ENCODE peak calls at places on chromosomes 4 and X, in seven cellular contexts. Z, E, F, B, X, C and L are unnamed samples.
A peak's percentile ranks its signal among the peaks of the same experiment; 100 is the strongest.

GRCh38 chr4:164239976-164240375 is 514.0 kb upstream of the SMIM31 start:
- DNase-seq in Z (peak; percentile 2), E (no peak), F (no peak), B (no peak), X (no peak), C (no peak), L (no peak)

GRCh38 chr4:147157860-147158701 is 212.4 kb upstream of the TTC29 start:
- DNase-seq in Z (peak; percentile 3), E (no peak), F (no peak), B (no peak), X (peak; percentile 25), C (peak; percentile 21), L (no peak)

GRCh38 chr4:121011138-121011537 is 61.2 kb downstream of the NDNF start:
- DNase-seq in Z (no peak), E (no peak), F (no peak), B (no peak), X (no peak), C (no peak), L (no peak)

GRCh38 chr4:20944451-20944850 is 244.2 kb downstream of the PACRGL start:
- DNase-seq in Z (no peak), E (no peak), F (no peak), B (no peak), X (no peak), C (no peak), L (no peak)

GRCh38 chr4:139957108-139957464 is 196.9 kb downstream of the MAML3 start:
- DNase-seq in Z (no peak), E (no peak), F (no peak), B (no peak), X (no peak), C (no peak), L (no peak)

GRCh38 chr4:17055788-17056187 is 157.3 kb upstream of the LDB2 start:
- DNase-seq in Z (peak; percentile 47), E (no peak), F (peak; percentile 82), B (no peak), X (peak; percentile 68), C (peak; percentile 63), L (no peak)

GRCh38 chr4:118968006-118968405 is 79.4 kb downstream of the SYNPO2 start:
- DNase-seq in Z (peak; percentile 88), E (no peak), F (peak; percentile 71), B (no peak), X (peak; percentile 54), C (peak; percentile 77), L (no peak)

GRCh38 chrX:39199429-39199828 is 398.2 kb downstream of the MID1IP1 start:
- DNase-seq in Z (peak; percentile 22), E (no peak), F (no peak), B (no peak), X (no peak), C (no peak), L (no peak)

GRCh38 chrX:67724359-67725110 is 180.7 kb downstream of the AR start:
- DNase-seq in Z (no peak), E (no peak), F (no peak), B (no peak), X (no peak), C (no peak), L (no peak)